ENCODE peak calls at places on chromosome 14, in eight cellular contexts. P is kidney, Y is neural progenitor cell, V is WERI-Rb-1, I is hepatocyte, S is upper lobe of right lung, U is tibial nerve, R is thoracic aorta. O is an unnamed sample.

GRCh38 chr14:73283592-73284379 is 46.5 kb downstream of the PAPLN start:
- DNase-seq in P (no peak), Y (peak), V (no peak), I (no peak), S (no peak), U (no peak), R (no peak), O (peak)

GRCh38 chr14:102996941-102997340 is 60.4 kb downstream of the CDC42BPB start:
- DNase-seq in P (no peak), Y (no peak), V (no peak), I (no peak), S (no peak), U (no peak), R (no peak), O (no peak)

GRCh38 chr14:71551291-71551955 is 380.8 kb upstream of the RGS6 start:
- DNase-seq in P (no peak), Y (no peak), V (peak), I (peak), S (no peak), U (no peak), R (no peak), O (no peak)

GRCh38 chr14:61388173-61388975 is 67.0 kb downstream of the PRKCH start:
- DNase-seq in P (no peak), Y (no peak), V (no peak), I (no peak), S (no peak), U (no peak), R (no peak), O (no peak)

GRCh38 chr14:93160353-93160801 is 24.3 kb downstream of the MOAP1 start:
- DNase-seq in P (peak), Y (peak), V (peak), I (peak), S (no peak), U (no peak), R (no peak), O (no peak)

GRCh38 chr14:22561661-22562579 is 27.1 kb downstream of the DAD1 start:
- DNase-seq in P (no peak), Y (no peak), V (no peak), I (no peak), S (no peak), U (no peak), R (no peak), O (no peak)

GRCh38 chr14:24915958-24916595 is 133.9 kb downstream of the STXBP6 start:
- DNase-seq in P (no peak), Y (no peak), V (no peak), I (no peak), S (no peak), U (no peak), R (no peak), O (no peak)

GRCh38 chr14:101507306-101508150 is 53.8 kb upstream of the DIO3 start:
- DNase-seq in P (peak), Y (no peak), V (peak), I (no peak), S (peak), U (peak), R (no peak), O (no peak)

GRCh38 chr14:32382704-32383103 is 53.6 kb downstream of the AKAP6 start:
- DNase-seq in P (no peak), Y (peak), V (peak), I (no peak), S (no peak), U (no peak), R (no peak), O (no peak)

GRCh38 chr14:29650554-29651269 is 276.9 kb downstream of the PRKD1 start:
- DNase-seq in P (no peak), Y (no peak), V (no peak), I (no peak), S (no peak), U (no peak), R (no peak), O (no peak)

GRCh38 chr14:30252151-30252550 is 306.8 kb upstream of the G2E3 start:
- DNase-seq in P (no peak), Y (no peak), V (no peak), I (no peak), S (no peak), U (no peak), R (no peak), O (no peak)

GRCh38 chr14:29724991-29725390 is 202.7 kb downstream of the PRKD1 start:
- DNase-seq in P (no peak), Y (peak), V (no peak), I (peak), S (no peak), U (no peak), R (no peak), O (peak)

GRCh38 chr14:75514673-75515630 is 7.3 kb upstream of the BATF start:
- DNase-seq in P (no peak), Y (peak), V (no peak), I (no peak), S (no peak), U (no peak), R (no peak), O (no peak)
- TF ChIP-seq CTCF in P (no peak), Y (peak), V (peak), I (no peak), S (no peak), U (peak), R (no peak), O (no peak)

DNA sequence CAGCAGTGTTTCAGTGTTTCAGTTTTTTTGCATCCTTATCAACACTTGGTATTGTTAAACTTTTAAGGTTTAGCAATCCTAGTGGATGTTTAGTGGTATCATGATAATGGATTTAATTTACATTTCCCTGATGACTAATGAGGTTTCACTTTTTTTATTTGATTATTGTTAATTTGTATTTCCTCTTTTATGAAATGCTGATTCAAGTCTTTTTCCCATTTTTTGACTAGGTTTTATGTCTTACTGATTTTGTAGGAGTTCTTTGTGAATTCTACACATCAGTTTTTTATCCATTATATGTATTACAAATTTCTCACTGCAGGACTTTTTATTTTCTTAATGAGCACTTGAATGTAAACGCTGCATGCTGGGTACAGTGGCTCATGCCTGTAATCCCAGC is 23.8 kb downstream of the YLPM1 start:
- DNase-seq in P (no peak), Y (no peak), V (no peak), I (no peak), S (no peak), U (no peak), R (no peak), O (no peak)
- TF ChIP-seq CTCF in P (no peak), Y (no peak), V (no peak), I (no peak), S (no peak), U (no peak), R (no peak), O (no peak)

GRCh38 chr14:104826197-104826857 is 25.4 kb downstream of the ZBTB42 start:
- DNase-seq in P (peak), Y (peak), V (peak), I (peak), S (peak), U (peak), R (peak), O (peak)
- TF ChIP-seq CTCF in P (peak), Y (peak), V (peak), I (peak), S (peak), U (peak), R (peak), O (peak)

GRCh38 chr14:94671870-94672444 is 59.8 kb downstream of the SERPINA3 start:
- DNase-seq in P (no peak), Y (peak), V (no peak), I (no peak), S (peak), U (no peak), R (no peak), O (no peak)
- TF ChIP-seq CTCF in P (no peak), Y (peak), V (no peak), I (peak), S (no peak), U (no peak), R (no peak), O (no peak)

DNA sequence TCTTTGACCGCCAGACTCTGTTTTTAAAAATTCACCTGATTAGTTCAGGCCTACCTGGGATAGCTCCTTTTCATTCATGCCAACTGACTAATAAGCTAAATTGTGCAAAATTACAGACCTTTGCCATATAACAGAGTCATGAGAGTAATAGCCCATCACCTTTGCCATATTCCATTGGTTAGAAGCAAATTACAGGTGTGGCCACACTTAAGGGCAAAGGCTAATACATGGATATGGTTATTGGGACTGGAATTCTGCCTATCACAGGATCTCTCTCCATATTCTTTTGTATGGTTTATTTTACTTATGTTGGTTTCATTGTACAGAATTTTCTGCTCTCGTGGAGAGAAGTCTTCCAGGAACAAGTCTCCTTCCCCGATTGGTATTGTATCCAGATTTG is 115.2 kb downstream of the EGLN3 start:
- DNase-seq in P (no peak), Y (no peak), V (no peak), I (no peak), S (no peak), U (no peak), R (no peak), O (no peak)
- TF ChIP-seq CTCF in P (no peak), Y (no peak), V (no peak), I (no peak), S (no peak), U (no peak), R (no peak), O (no peak)

DNA sequence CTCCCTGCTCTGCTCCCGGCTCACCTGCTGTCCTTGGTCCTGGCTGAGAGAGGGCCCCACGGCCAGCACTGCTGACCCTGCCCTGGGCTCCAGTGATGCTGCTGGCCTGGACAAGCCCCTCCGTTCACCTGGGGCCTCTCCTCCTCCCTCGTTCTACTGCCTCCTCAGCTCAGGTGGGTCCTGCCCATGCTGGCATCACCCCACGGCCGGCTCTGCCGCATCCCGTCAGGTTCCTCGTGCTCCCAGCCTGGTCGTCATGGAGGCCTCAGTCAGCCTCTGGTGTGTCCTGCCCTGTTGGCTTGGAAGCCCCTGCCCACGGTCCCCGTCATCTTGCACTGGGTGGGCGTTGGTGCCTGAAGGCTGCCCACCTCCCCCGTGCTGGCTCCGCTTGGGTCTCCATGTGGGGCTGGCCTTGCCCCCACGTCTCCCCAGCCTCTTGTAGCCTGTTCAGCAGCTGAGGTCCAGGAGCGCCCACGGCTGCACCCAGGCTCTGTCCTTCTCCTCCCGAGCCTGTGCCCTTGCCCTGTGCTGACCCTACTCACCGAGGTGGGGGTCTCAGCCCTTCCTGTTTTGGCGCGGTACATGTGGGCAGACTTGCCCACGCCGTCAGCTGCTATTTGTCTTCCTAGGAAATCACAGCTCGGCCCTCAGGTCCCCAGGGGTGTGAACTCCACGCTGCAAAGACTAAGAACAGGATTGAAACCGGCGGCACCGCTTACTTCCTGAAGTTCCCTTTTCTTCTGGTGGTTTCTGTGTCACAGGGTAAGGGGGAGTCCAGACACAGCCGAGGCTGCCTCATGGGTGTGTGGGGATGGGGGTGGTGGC is 121.6 kb downstream of the TMEM121 start:
- DNase-seq in P (peak), Y (no peak), V (no peak), I (no peak), S (no peak), U (no peak), R (no peak), O (no peak)
- TF ChIP-seq CTCF in P (no peak), Y (no peak), V (no peak), I (no peak), S (no peak), U (no peak), R (no peak), O (no peak)

DNA sequence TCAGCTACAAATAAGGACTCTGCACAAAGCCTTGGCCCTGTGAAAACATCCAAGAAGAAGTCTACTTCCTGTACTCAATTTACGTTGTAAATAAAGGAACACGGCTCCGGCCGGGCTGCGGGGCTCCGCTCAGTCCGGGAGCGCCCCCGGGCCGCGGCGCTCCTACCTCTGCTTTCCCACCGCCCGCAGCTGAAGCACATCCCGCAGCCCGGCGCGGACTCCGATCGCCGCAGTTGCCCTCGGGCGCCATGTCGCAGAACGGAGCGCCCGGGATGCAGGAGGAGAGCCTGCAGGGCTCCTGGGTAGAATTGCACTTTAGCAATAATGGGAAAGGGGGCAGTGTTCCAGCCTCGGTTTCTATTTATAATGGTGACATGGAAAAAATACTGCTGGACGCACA is 502.3 kb upstream of the FOXG1 start:
- DNase-seq in P (no peak), Y (no peak), V (no peak), I (no peak), S (no peak), U (no peak), R (no peak), O (no peak)
- TF ChIP-seq CTCF in P (no peak), Y (no peak), V (no peak), I (no peak), S (no peak), U (no peak), R (no peak), O (no peak)

DNA sequence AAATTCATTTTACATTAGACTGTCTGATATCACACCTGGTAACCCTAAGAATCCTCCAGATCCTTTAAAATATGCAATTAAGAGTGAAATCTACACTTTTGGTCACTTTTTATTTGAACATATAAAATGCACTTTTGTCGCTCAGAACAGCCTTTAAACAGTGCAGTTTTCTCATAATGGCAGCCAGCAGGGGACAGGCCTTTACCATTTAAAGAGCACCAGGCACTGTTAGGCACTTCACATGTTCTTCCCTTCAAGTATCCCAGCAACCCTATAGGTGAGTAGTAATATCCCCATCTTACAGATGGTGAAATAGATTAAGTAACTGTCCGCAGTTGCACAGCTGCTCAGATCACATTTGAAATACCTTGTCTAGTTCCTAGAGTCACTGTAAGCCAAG is 11.3 kb upstream of the SAMD4A start:
- DNase-seq in P (no peak), Y (no peak), V (no peak), I (no peak), S (no peak), U (no peak), R (no peak), O (no peak)
- TF ChIP-seq CTCF in P (no peak), Y (peak), V (no peak), I (no peak), S (no peak), U (no peak), R (no peak), O (no peak)